ENCODE peak calls at places on chromosomes 6 and 20, in five cellular contexts. I is epithelial cell of esophagus, A is foreskin fibroblast, P is B cell, Q is islet precursor cell. S is an unnamed sample.

GRCh38 chr6:149359439-149359838 is 40.6 kb upstream of the SUMO4 start:
- DNase-seq in P (no peak), A (no peak), Q (no peak), I (no peak), S (no peak)

GRCh38 chr6:109221543-109222195 is 126.4 kb downstream of the CEP57L1 start:
- DNase-seq in P (no peak), A (no peak), Q (no peak), I (no peak), S (no peak)

GRCh38 chr6:26394289-26394688 is 7.8 kb upstream of the BTN3A1 start:
- DNase-seq in P (no peak), A (peak), Q (no peak), I (peak), S (no peak)

GRCh38 chr6:40782355-40782754 is 195.2 kb upstream of the LRFN2 start:
- DNase-seq in P (no peak), A (no peak), I (no peak), Q (no peak), S (no peak)

GRCh38 chr6:55209059-55209458 is 34.7 kb downstream of the HCRTR2 start:
- DNase-seq in P (no peak), I (peak), A (no peak), Q (no peak), S (no peak)

GRCh38 chr6:154343473-154344308 is 12.9 kb downstream of the IPCEF1 start:
- DNase-seq in Q (peak), A (peak), P (no peak), I (peak), S (peak)

GRCh38 chr6:157715766-157716171 is 107.3 kb upstream of the SNX9 start:
- DNase-seq in Q (peak), I (peak), A (peak), P (no peak), S (no peak)

GRCh38 chr6:32840604-32841246 is 2.2 kb upstream of the TAP2 start:
- DNase-seq in A (no peak), P (peak), I (no peak), Q (no peak), S (no peak)

GRCh38 chr6:108872001-108872974 is 24.1 kb downstream of the ARMC2 start:
- DNase-seq in Q (no peak), A (no peak), I (no peak), P (peak), S (peak)

GRCh38 chr6:137046871-137047412 is 2.2 kb upstream of the IL20RA start:
- DNase-seq in I (no peak), A (peak), P (no peak), Q (no peak), S (no peak)

GRCh38 chr6:107235007-107235406 is 119.7 kb upstream of the BEND3 start:
- DNase-seq in P (no peak), Q (no peak), A (no peak), I (no peak), S (no peak)

GRCh38 chr6:166999845-167000253 is 652 bp downstream of the CEP43 start:
- DNase-seq in I (no peak), A (peak), Q (no peak), P (no peak), S (peak)

GRCh38 chr6:167849846-167850459 is 23.2 kb downstream of the AFDN start:
- DNase-seq in Q (peak), I (peak), P (no peak), A (peak), S (peak)

GRCh38 chr20:2102585-2103453 is 1.2 kb downstream of the STK35 start:
- DNase-seq in I (peak), Q (peak), A (peak), P (peak), S (peak)

GRCh38 chr6:105807905-105808304 is 278.2 kb upstream of the PRDM1 start:
- DNase-seq in A (no peak), I (no peak), P (no peak), Q (no peak), S (no peak)

GRCh38 chr6:12325872-12326271 is 35.7 kb downstream of the EDN1 start:
- DNase-seq in Q (no peak), I (no peak), A (no peak), P (no peak), S (no peak)

GRCh38 chr6:18400831-18401446 is 13.8 kb downstream of the RNF144B start:
- DNase-seq in Q (no peak), P (peak), A (peak), I (no peak), S (no peak)

GRCh38 chr6:90175627-90176538 is 120.8 kb downstream of the BACH2 start:
- DNase-seq in A (no peak), P (peak), I (peak), Q (no peak), S (no peak)

GRCh38 chr6:161198176-161198575 is 75.7 kb downstream of the AGPAT4 start:
- DNase-seq in Q (no peak), P (no peak), I (peak), A (peak), S (no peak)

GRCh38 chr6:107033136-107033535 is 5.1 kb downstream of the MTRES1 start:
- DNase-seq in A (peak), I (no peak), Q (no peak), P (no peak), S (no peak)

GRCh38 chr6:111841822-111842221 is 31.4 kb downstream of the FYN start:
- DNase-seq in Q (no peak), I (peak), A (no peak), P (peak), S (no peak)

GRCh38 chr6:81561071-81561564 is 191.4 kb downstream of the TENT5A start:
- DNase-seq in A (no peak), P (no peak), Q (no peak), I (no peak), S (no peak)

GRCh38 chr6:5501837-5502236 is 240.5 kb downstream of the FARS2 start:
- DNase-seq in P (no peak), Q (no peak), A (no peak), I (no peak), S (no peak)

GRCh38 chr20:478949-479429 is 16.7 kb upstream of the TBC1D20 start:
- DNase-seq in I (peak), Q (no peak), P (peak), A (peak), S (peak)

GRCh38 chr20:53914861-53915458 is 155.4 kb downstream of the BCAS1 start:
- DNase-seq in P (no peak), A (peak), Q (peak), I (no peak), S (peak)

GRCh38 chr20:62554214-62554897 is 78.6 kb upstream of the GATA5 start:
- DNase-seq in I (no peak), P (no peak), Q (no peak), A (no peak), S (no peak)

GRCh38 chr6:167565388-167565787 is 240.5 kb downstream of the TTLL2 start:
- DNase-seq in P (no peak), I (no peak), A (no peak), Q (no peak), S (no peak)

GRCh38 chr6:116840091-116840490 is 11.2 kb upstream of the GPRC6A start:
- DNase-seq in A (peak), P (no peak), Q (no peak), I (peak), S (no peak)

GRCh38 chr6:139051396-139052070 is 23.0 kb downstream of the ABRACL start:
- DNase-seq in A (no peak), Q (no peak), P (no peak), I (no peak), S (no peak)

GRCh38 chr6:57127763-57128162 is 37.8 kb downstream of the ZNF451 start:
- DNase-seq in A (no peak), I (no peak), Q (no peak), P (no peak), S (no peak)

GRCh38 chr20:544153-544725 is 649 bp upstream of the CSNK2A1 start:
- DNase-seq in Q (no peak), I (no peak), A (no peak), P (no peak), S (no peak)

GRCh38 chr20:59082077-59082740 is 39.6 kb upstream of the PRELID3B start:
- DNase-seq in A (peak), I (peak), Q (no peak), P (peak), S (peak)

GRCh38 chr6:48184644-48185043 is 73.6 kb upstream of the PTCHD4 start:
- DNase-seq in A (peak), P (no peak), I (no peak), Q (no peak), S (no peak)

GRCh38 chr20:45934046-45934586 is 367 bp upstream of the PCIF1 start:
- DNase-seq in P (no peak), Q (no peak), A (peak), I (no peak), S (peak)

S was measured in GM23338.